ENCODE peak calls at places on chromosome 19, in six cellular contexts. K is GM12878, E is H1, D is SK-N-SH, V is K562, T is HepG2. Z is an unnamed sample.
A peak's percentile ranks its signal among the peaks of the same experiment; 100 is the strongest.

GRCh38 chr19:18287836-18288772 is 6.7 kb upstream of the JUND start:
- DNase-seq in K (no peak), E (no peak), D (no peak), V (no peak), T (no peak), Z (no peak)

GRCh38 chr19:58261968-58262921 is 16.5 kb upstream of the ZNF8 start:
- DNase-seq in K (no peak), E (no peak), D (no peak), V (no peak), T (no peak), Z (no peak)

GRCh38 chr19:28349604-28350003 is 863.3 kb downstream of the UQCRFS1 start:
- DNase-seq in K (no peak), E (no peak), D (no peak), V (no peak), T (no peak), Z (no peak)

GRCh38 chr19:6718741-6719539 is 1.5 kb downstream of the C3 start:
- DNase-seq in K (no peak), E (no peak), D (peak; percentile 75), V (peak; percentile 99), T (peak; percentile 93), Z (no peak)

GRCh38 chr19:38519168-38519567 is 85.7 kb downstream of the RYR1 start:
- DNase-seq in K (no peak), E (no peak), D (no peak), V (no peak), T (no peak), Z (no peak)

GRCh38 chr19:48804496-48804895 is 6.3 kb downstream of the BCAT2 start:
- DNase-seq in K (no peak), E (no peak), D (no peak), V (no peak), T (no peak), Z (no peak)

GRCh38 chr19:17240062-17240854 is 5.5 kb downstream of the NR2F6 start:
- DNase-seq in K (no peak), E (no peak), D (no peak), V (no peak), T (peak; percentile 60), Z (no peak)

GRCh38 chr19:42352216-42352892 is 26.9 kb downstream of the MEGF8 start:
- DNase-seq in K (no peak), E (no peak), D (peak; percentile 58), V (no peak), T (no peak), Z (no peak)

GRCh38 chr19:7863971-7864718 is 10.0 kb downstream of the PRR36 start:
- DNase-seq in K (no peak), E (no peak), D (no peak), V (no peak), T (no peak), Z (no peak)

GRCh38 chr19:56314018-56314583 is 538 bp downstream of the ZSCAN5A start:
- DNase-seq in K (no peak), E (peak; percentile 7), D (no peak), V (no peak), T (peak; percentile 67), Z (no peak)

GRCh38 chr19:52028780-52029123 is 573 bp upstream of the ZNF614 start:
- DNase-seq in K (no peak), E (no peak), D (peak; percentile 58), V (no peak), T (no peak), Z (no peak)

GRCh38 chr19:16383584-16384161 is 59.0 kb downstream of the KLF2 start:
- DNase-seq in K (no peak), E (no peak), D (no peak), V (no peak), T (no peak), Z (no peak)

GRCh38 chr19:1266818-1267440 is 2.2 kb upstream of the CIRBP start:
- DNase-seq in K (no peak), E (no peak), D (peak; percentile 85), V (peak; percentile 41), T (no peak), Z (peak; percentile 59)

GRCh38 chr19:447816-448546 is 12.9 kb downstream of the SHC2 start:
- DNase-seq in K (no peak), E (no peak), D (peak; percentile 89), V (no peak), T (no peak), Z (no peak)

GRCh38 chr19:5999693-6000092 is 21.8 kb upstream of the RANBP3 start:
- DNase-seq in K (no peak), E (no peak), D (no peak), V (no peak), T (no peak), Z (no peak)

GRCh38 chr19:1513492-1514294 is 874 bp upstream of the ADAMTSL5 start:
- DNase-seq in K (no peak), E (no peak), D (peak; percentile 75), V (peak; percentile 93), T (no peak), Z (peak; percentile 52)

GRCh38 chr19:900302-901111 is 7.2 kb downstream of the RNU6-9 start:
- DNase-seq in K (no peak), E (no peak), D (peak; percentile 87), V (peak; percentile 92), T (no peak), Z (no peak)

GRCh38 chr19:577439-578392 is 5.3 kb downstream of the BSG start:
- DNase-seq in K (no peak), E (no peak), D (no peak), V (no peak), T (no peak), Z (no peak)

GRCh38 chr19:5484398-5485285 is 29.4 kb downstream of the ZNRF4 start:
- DNase-seq in K (no peak), E (no peak), D (peak; percentile 43), V (no peak), T (peak; percentile 70), Z (no peak)

GRCh38 chr19:23241433-23241832 is 8.8 kb downstream of the ZNF724 start:
- DNase-seq in K (no peak), E (no peak), D (no peak), V (no peak), T (no peak), Z (no peak)

GRCh38 chr19:15297416-15298224 is 34.7 kb downstream of the BRD4 start:
- DNase-seq in K (no peak), E (no peak), D (no peak), V (no peak), T (peak; percentile 99), Z (no peak)

GRCh38 chr19:46791944-46792343 is 3.5 kb upstream of the SLC1A5 start:
- DNase-seq in K (no peak), E (no peak), D (peak; percentile 52), V (peak; percentile 10), T (no peak), Z (no peak)
- TF ChIP-seq GABPA in K (no peak), E (no peak), D (no peak), V (peak; percentile 79), T (no peak), Z (no peak)

GRCh38 chr19:13243971-13244370 is 93.8 kb downstream of the IER2 start:
- DNase-seq in K (no peak), E (no peak), D (no peak), V (no peak), T (no peak), Z (no peak)

GRCh38 chr19:13238891-13239534 is 88.8 kb downstream of the IER2 start:
- DNase-seq in K (no peak), E (no peak), D (peak; percentile 15), V (no peak), T (no peak), Z (no peak)

GRCh38 chr19:13244920-13245319 is 94.7 kb downstream of the IER2 start:
- DNase-seq in K (no peak), E (no peak), D (no peak), V (no peak), T (no peak), Z (no peak)

GRCh38 chr19:13240312-13241022 is 90.3 kb downstream of the IER2 start:
- DNase-seq in K (no peak), E (no peak), D (no peak), V (no peak), T (no peak), Z (no peak)

DNA sequence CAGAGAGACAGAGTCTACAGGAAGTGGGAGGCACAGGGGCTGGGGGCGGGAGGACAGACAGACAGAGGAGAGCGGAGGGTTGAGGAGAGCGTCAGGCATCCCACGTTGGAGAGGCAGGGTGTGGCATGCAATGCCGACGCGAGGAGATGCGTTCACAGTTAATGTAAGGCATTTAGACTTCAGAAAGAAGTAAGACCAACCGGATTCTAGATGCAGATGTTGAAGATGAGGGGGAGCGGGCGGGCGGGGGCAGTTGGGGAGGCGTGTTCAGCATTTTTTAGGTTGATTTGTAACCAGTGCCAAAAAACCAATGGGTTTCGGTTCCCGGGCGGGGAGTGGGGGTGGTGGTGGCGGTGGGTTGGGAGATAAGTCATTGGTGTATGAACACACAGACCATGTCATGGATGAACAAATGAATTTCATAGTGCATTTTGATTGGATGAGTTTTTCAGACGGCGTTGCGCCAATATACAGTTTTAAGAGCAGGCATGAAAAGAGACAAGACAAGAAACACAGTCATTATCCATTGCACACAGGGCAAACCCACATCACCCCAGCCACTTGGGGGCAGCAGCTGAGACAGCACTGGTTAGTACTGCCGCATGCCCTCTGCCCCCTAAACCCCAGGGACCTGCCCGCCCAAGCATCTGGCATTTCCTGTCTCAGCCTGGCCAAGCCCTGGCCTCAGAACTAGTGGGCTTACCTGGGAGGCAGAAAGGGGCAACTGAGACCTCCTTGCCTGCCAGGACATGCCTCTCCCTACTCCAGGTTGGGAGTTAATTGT is 91.3 kb downstream of the IER2 start:
- DNase-seq in K (no peak), E (no peak), D (no peak), V (no peak), T (no peak), Z (no peak)
- TF ChIP-seq GABPA in K (no peak), E (no peak), D (no peak), V (no peak), T (no peak), Z (no peak)

DNA sequence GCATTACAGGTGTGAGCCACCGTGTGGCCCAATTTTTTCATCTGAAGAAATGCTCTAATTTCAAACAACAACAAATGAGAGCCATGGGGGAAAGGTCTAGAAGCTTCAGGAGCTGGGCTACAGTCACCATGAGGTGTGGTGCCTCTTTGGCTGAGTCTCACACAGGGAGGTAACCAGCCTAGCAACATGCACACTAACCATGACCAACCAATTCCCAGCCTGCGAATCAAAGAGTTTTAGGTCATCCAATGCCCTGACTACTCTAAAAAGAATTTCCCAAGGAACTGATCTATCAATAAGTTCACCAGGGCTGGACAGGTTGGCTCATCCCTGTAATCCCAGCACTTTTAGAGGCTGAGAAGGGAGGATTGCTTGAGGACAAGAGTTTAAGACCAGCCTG is 29.9 kb downstream of the PBX4 start:
- DNase-seq in K (no peak), E (no peak), D (no peak), V (no peak), T (no peak), Z (no peak)
- TF ChIP-seq GABPA in K (no peak), E (no peak), D (no peak), V (no peak), T (no peak), Z (no peak)

GRCh38 chr19:2540251-2540645 is 64.3 kb downstream of the GADD45B start:
- DNase-seq in K (no peak), E (no peak), D (no peak), V (no peak), T (no peak), Z (no peak)

GRCh38 chr19:2538096-2538757 is 62.3 kb downstream of the GADD45B start:
- DNase-seq in K (no peak), E (no peak), D (no peak), V (no peak), T (no peak), Z (no peak)

GRCh38 chr19:2536461-2536860 is 60.5 kb downstream of the GADD45B start:
- DNase-seq in K (no peak), E (no peak), D (no peak), V (no peak), T (no peak), Z (no peak)

GRCh38 chr19:2534374-2535050 is 58.6 kb downstream of the GADD45B start:
- DNase-seq in K (no peak), E (no peak), D (no peak), V (no peak), T (no peak), Z (no peak)

GRCh38 chr19:2537544-2537943 is 61.6 kb downstream of the GADD45B start:
- DNase-seq in K (no peak), E (no peak), D (no peak), V (no peak), T (no peak), Z (no peak)
- TF ChIP-seq GABPA in K (no peak), E (no peak), D (no peak), V (no peak), T (no peak), Z (no peak)